ENCODE peak calls at places on chromosomes 2 and 18, in seven cellular contexts. E is body of pancreas, T is ovary, P is heart left ventricle, N is transverse colon, Q is K562, R is adrenal gland. F is an unnamed sample. For H3K36me3, the result is how much of the 10 kb centered on the place peaks cover.

GRCh38 chr2:120502761-120503160 is 156.8 kb downstream of the INHBB start:
- DNase-seq in E (no peak), T (no peak), P (no peak), N (no peak), Q (no peak), R (no peak), F (no peak)

GRCh38 chr18:9690418-9691178 is 17.5 kb upstream of the RAB31 start:
- DNase-seq in E (no peak), T (no peak), P (no peak), N (no peak), Q (no peak), R (no peak), F (no peak)

GRCh38 chr2:29921560-29921915 is at the start of gene ALK:
- DNase-seq in E (peak), T (peak), P (peak), N (peak), Q (peak), R (peak), F (peak)

GRCh38 chr2:161246301-161246700 is 61.9 kb upstream of the PSMD14 start:
- DNase-seq in E (no peak), T (no peak), P (no peak), N (no peak), Q (no peak), R (no peak), F (no peak)

GRCh38 chr2:216774620-216775019 is 79.3 kb upstream of the IGFBP5 start:
- DNase-seq in E (no peak), T (no peak), P (peak), N (peak), Q (peak), R (peak), F (peak)

GRCh38 chr18:28204154-28204553 is 27.2 kb upstream of the CDH2 start:
- DNase-seq in E (no peak), T (no peak), P (no peak), N (no peak), Q (no peak), R (peak), F (no peak)

GRCh38 chr2:42304059-42304713 is 56.8 kb downstream of the COX7A2L start:
- DNase-seq in E (no peak), T (no peak), P (no peak), N (no peak), Q (no peak), R (no peak), F (no peak)

GRCh38 chr2:42504364-42505230 is 10.8 kb upstream of the KCNG3 start:
- DNase-seq in E (no peak), T (no peak), P (no peak), N (no peak), Q (no peak), R (no peak), F (no peak)

GRCh38 chr2:98839292-98839691 is 96.7 kb downstream of the CRACDL start:
- DNase-seq in E (no peak), T (no peak), P (no peak), N (no peak), Q (no peak), R (no peak), F (no peak)

GRCh38 chr2:19911799-19912509 is 10.2 kb upstream of the TTC32 start:
- DNase-seq in E (no peak), T (no peak), P (no peak), N (no peak), Q (no peak), R (no peak), F (no peak)

GRCh38 chr2:168944065-168944464 is 43.0 kb downstream of the G6PC2 start:
- DNase-seq in E (no peak), T (no peak), P (no peak), N (no peak), Q (peak), R (no peak), F (no peak)

GRCh38 chr2:46297546-46298271 is 502 bp downstream of the EPAS1 start:
- DNase-seq in E (peak), T (peak), P (peak), N (peak), Q (peak), R (peak), F (peak)

GRCh38 chr2:238444242-238444641 is 17.5 kb downstream of the ASB1 start:
- DNase-seq in E (no peak), T (no peak), P (no peak), N (no peak), Q (no peak), R (no peak), F (no peak)
- TF ChIP-seq POLR2A in E (no peak), T (no peak), P (no peak), N (no peak), Q (no peak), R (no peak), F (no peak)

GRCh38 chr2:85398426-85399182 is 11.6 kb downstream of the CAPG start:
- DNase-seq in E (peak), T (no peak), P (no peak), N (no peak), Q (no peak), R (no peak), F (no peak)
- H3K27ac ChIP-seq in E (no peak), T (no peak), P (no peak), N (no peak), Q (no peak), R (no peak), F (no peak)

GRCh38 chr2:237392186-237392585 is 21.8 kb downstream of the COL6A3 start:
- DNase-seq in E (no peak), T (no peak), P (no peak), N (no peak), Q (no peak), R (no peak), F (no peak)
- H3K36me3 ChIP-seq in E (under half), T (under half), P (under half), N (under half), Q (under half), R (under half), F (under half)

GRCh38 chr2:75416420-75417342 is 144.1 kb downstream of the EVA1A start:
- DNase-seq in E (no peak), T (no peak), P (no peak), N (no peak), Q (no peak), R (no peak), F (no peak)
- TF ChIP-seq POLR2A in E (no peak), T (no peak), P (no peak), N (no peak), Q (no peak), R (no peak), F (no peak)

DNA sequence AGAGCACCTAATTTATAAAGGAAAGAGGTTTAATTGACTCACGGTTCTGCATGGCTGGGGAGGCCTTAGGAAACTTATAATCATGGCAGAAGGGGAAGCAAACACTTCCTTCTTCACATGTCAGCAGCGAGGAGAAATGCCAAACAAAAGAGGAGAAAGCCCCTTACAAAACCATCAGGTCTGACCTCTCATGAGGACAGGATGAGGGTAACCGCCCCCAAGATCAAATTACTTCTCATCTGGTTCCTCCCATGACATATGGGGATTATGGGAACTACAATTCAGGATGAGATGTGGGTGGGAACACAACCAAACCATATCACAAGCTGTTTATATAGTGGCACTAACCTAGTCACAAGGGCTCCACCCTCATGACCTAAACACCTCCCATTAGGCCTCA is 110.0 kb downstream of the OSBPL6 start:
- DNase-seq in E (no peak), T (no peak), P (no peak), N (no peak), Q (no peak), R (no peak), F (no peak)
- H3K27ac ChIP-seq in E (no peak), T (no peak), P (no peak), N (no peak), Q (no peak), R (no peak), F (no peak)

GRCh38 chr18:53508529-53508928 is 715.9 kb downstream of the MBD2 start:
- DNase-seq in E (no peak), T (no peak), P (no peak), N (no peak), Q (no peak), R (no peak), F (no peak)
- H3K36me3 ChIP-seq in E (under half), T (under half), P (under half), N (under half), Q (under half), R (under half), F (under half)

DNA sequence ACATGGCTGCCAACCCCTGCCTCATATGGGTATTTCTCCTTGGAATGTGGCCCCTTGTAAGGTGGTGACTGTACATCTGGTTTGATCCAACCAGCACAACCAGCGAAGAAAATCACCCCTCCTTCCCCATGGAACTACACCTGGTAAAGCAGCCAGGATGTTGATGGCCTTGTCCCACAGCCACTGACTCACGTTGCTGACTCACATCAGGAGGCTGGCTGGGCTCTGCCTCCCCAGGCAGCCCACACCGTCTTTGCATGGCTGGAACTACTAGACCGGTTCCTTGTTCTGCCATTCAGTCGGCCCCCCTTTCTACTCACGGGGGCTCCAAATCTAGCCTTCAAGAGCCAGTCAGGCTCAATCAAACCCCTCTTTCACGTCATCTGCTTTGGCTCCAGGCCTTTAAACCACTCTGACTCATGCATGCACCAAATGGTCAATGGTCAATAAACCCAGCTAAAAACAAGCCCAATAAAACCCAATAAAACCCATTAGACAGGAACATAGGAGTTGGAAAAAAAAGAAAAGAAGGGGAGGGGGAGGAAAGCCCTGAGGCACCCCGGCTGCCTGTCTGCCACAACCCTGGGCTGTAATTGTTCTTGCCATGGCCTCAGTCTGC is 114.8 kb downstream of the PLB1 start:
- DNase-seq in E (peak), T (no peak), P (peak), N (peak), Q (peak), R (peak), F (peak)
- TF ChIP-seq POLR2A in E (no peak), T (no peak), P (no peak), N (no peak), Q (no peak), R (no peak), F (no peak)

DNA sequence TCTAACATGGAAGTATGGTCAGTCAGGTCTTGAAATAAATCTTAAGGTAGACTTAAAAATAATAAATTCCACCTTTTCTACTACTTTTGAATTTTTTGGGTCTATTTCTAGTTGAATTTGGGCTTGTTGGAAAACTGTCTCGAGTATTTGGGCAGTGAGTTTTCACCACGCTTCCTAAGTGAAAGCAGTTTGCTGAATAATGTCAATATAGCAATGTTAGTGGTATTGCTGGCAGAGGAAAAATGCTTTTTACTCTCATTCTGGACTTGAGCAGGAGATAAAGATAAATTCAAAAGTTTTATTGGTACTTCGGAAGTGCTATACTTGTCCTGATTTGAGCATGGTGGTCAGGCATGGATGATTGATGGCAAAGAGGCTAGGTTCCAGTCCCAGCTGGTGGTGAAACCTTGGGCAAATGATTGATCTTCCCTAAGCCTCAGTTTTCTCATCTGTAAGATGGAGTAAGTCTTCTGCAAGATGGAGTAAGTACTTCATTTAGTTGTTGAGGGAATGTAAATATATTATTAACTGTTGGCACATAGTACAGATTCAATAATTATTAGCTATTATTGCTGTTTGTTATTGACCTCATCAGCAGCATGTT is 503.5 kb upstream of the ZEB2 start:
- DNase-seq in E (no peak), T (no peak), P (no peak), N (no peak), Q (no peak), R (no peak), F (no peak)
- H3K27ac ChIP-seq in E (no peak), T (no peak), P (no peak), N (no peak), Q (no peak), R (no peak), F (peak)

GRCh38 chr2:217873371-217873770 is 129.4 kb downstream of the TNS1 start:
- DNase-seq in E (no peak), T (no peak), P (no peak), N (no peak), Q (no peak), R (no peak), F (no peak)
- H3K36me3 ChIP-seq in E (under half), T (under half), P (half or more), N (under half), Q (under half), R (half or more), F (under half)